ENCODE peak calls at places on chromosomes 2 and 18, in eight cellular contexts. A is iris pigment epithelial cell; B is GDM1; M is SW480; K is WTC11; T is HEK293T; R is activated CD8-positive, alpha-beta memory T cell treated with anti-CD3 and anti-CD28 coated beads, Interleukin-2, amount 50 U/mL, for 4 hours; I is CD8-positive, alpha-beta T cell. H is an unnamed sample.

GRCh38 chr2:121076885-121077549 is 208.0 kb downstream of the TFCP2L1 start:
- DNase-seq in A (peak), B (peak), M (peak), K (peak), T (peak), R (peak), I (peak), H (peak)

GRCh38 chr2:32832821-32833220 is 113.9 kb upstream of the LTBP1 start:
- DNase-seq in A (peak), B (no peak), M (peak), K (no peak), T (no peak), R (no peak), I (no peak), H (no peak)

GRCh38 chr2:164841719-164842623 is at the start of gene COBLL1:
- DNase-seq in A (peak), B (peak), M (peak), K (peak), T (peak), R (peak), I (no peak), H (peak)

GRCh38 chr2:30348825-30349224 is 98.2 kb upstream of the LCLAT1 start:
- DNase-seq in A (no peak), B (no peak), M (no peak), K (no peak), T (no peak), R (no peak), I (no peak), H (no peak)

GRCh38 chr2:46775722-46776121 is 139.9 kb downstream of the MCFD2 start:
- DNase-seq in A (no peak), B (no peak), M (no peak), K (no peak), T (no peak), R (no peak), I (no peak), H (no peak)

GRCh38 chr2:11863513-11864328 is 117.3 kb downstream of the LPIN1 start:
- DNase-seq in A (peak), B (no peak), M (peak), K (peak), T (peak), R (peak), I (peak), H (peak)

GRCh38 chr2:26269571-26270170 is 24.9 kb downstream of the HADHB start:
- DNase-seq in A (no peak), B (no peak), M (no peak), K (no peak), T (no peak), R (no peak), I (no peak), H (no peak)

GRCh38 chr18:52334896-52335295 is 5.1 kb upstream of the DCC start:
- DNase-seq in A (no peak), B (no peak), M (no peak), K (no peak), T (no peak), R (no peak), I (no peak), H (no peak)

GRCh38 chr2:22893773-22894517 is 491.0 kb upstream of the KLHL29 start:
- DNase-seq in A (no peak), B (no peak), M (no peak), K (no peak), T (no peak), R (no peak), I (no peak), H (no peak)

GRCh38 chr2:199485732-199486335 is 28.1 kb upstream of the SATB2 start:
- DNase-seq in A (peak), B (peak), M (peak), K (peak), T (peak), R (no peak), I (no peak), H (peak)

GRCh38 chr2:1755436-1756191 is 11.3 kb upstream of the PXDN start:
- DNase-seq in A (no peak), B (no peak), M (peak), K (no peak), T (no peak), R (no peak), I (no peak), H (peak)

GRCh38 chr2:240142859-240143258 is 2.4 kb upstream of the OTOS start:
- DNase-seq in A (no peak), B (no peak), M (no peak), K (no peak), T (no peak), R (no peak), I (no peak), H (no peak)

GRCh38 chr2:195563857-195564512 is 93.0 kb upstream of the SLC39A10 start:
- DNase-seq in A (peak), B (no peak), M (no peak), K (no peak), T (no peak), R (no peak), I (no peak), H (no peak)

GRCh38 chr18:74137920-74138538 is 9.6 kb downstream of the FBXO15 start:
- DNase-seq in A (no peak), B (no peak), M (no peak), K (no peak), T (no peak), R (no peak), I (no peak), H (no peak)

GRCh38 chr2:220365023-220365422 is 737.6 kb downstream of the SLC4A3 start:
- DNase-seq in A (peak), B (no peak), M (no peak), K (no peak), T (no peak), R (no peak), I (no peak), H (no peak)

GRCh38 chr2:67879586-67880290 is 183.1 kb downstream of the C1D start:
- DNase-seq in A (peak), B (no peak), M (no peak), K (no peak), T (no peak), R (no peak), I (no peak), H (peak)

GRCh38 chr2:166138144-166138543 is 10.3 kb upstream of the SCN1A start:
- DNase-seq in A (no peak), B (no peak), M (no peak), K (no peak), T (no peak), R (no peak), I (no peak), H (no peak)

GRCh38 chr2:231710751-231711676 is 2.7 kb downstream of the PTMA start:
- DNase-seq in A (peak), B (no peak), M (no peak), K (no peak), T (no peak), R (peak), I (no peak), H (no peak)

GRCh38 chr2:10220045-10220444 is 82.7 kb upstream of the HPCAL1 start:
- DNase-seq in A (no peak), B (no peak), M (no peak), K (no peak), T (no peak), R (no peak), I (no peak), H (no peak)

GRCh38 chr18:55109818-55110414 is 150.7 kb upstream of the CCDC68 start:
- DNase-seq in A (no peak), B (no peak), M (no peak), K (no peak), T (no peak), R (no peak), I (no peak), H (no peak)

GRCh38 chr18:7846315-7846714 is 279.2 kb downstream of the PTPRM start:
- DNase-seq in A (no peak), B (no peak), M (no peak), K (no peak), T (no peak), R (no peak), I (no peak), H (no peak)

GRCh38 chr2:203399031-203399430 is 70.8 kb downstream of the ABI2 start:
- DNase-seq in A (no peak), B (no peak), M (no peak), K (no peak), T (no peak), R (no peak), I (no peak), H (no peak)

H was measured in H4.